ENCODE peak calls at places on chromosomes 7 and 10, in ten cellular contexts. L is right cardiac atrium, W is adrenal gland, J is AG04450, T is right atrium auricular region, N is GM23338, Y is pancreas, F is psoas muscle, M is HCT116, Q is BJ. U is an unnamed sample. For H3K27me3, the result is how much of the 10 kb centered on the place peaks cover.

GRCh38 chr10:9254353-9254752 is 1199.9 kb downstream of the GATA3 start:
- DNase-seq in Y (no peak), Q (peak), J (peak), T (no peak), L (no peak), F (no peak), M (no peak), N (no peak), W (no peak), U (no peak)

GRCh38 chr7:31950101-31950755 is 120.0 kb downstream of the PDE1C start:
- DNase-seq in M (no peak), F (no peak), Y (no peak), Q (peak), L (no peak), W (no peak), J (no peak), N (no peak), T (no peak), U (no peak)

GRCh38 chr7:155338632-155339320 is 41.1 kb downstream of the INSIG1 start:
- DNase-seq in M (no peak), Y (no peak), L (no peak), F (no peak), J (no peak), W (no peak), N (no peak), T (no peak), Q (no peak), U (no peak)

GRCh38 chr7:44196450-44196872 is 4.3 kb upstream of the YKT6 start:
- DNase-seq in N (peak), T (no peak), F (no peak), M (peak), J (no peak), W (peak), L (no peak), Y (no peak), Q (no peak), U (peak)

GRCh38 chr10:6491841-6492609 is 88.1 kb downstream of the PRKCQ start:
- DNase-seq in F (no peak), L (no peak), N (no peak), M (no peak), Q (no peak), W (no peak), J (no peak), T (no peak), Y (no peak), U (no peak)

GRCh38 chr7:106166651-106167342 is 54.7 kb upstream of the SYPL1 start:
- DNase-seq in L (no peak), Q (no peak), W (peak), N (peak), J (peak), T (no peak), M (peak), Y (peak), F (no peak), U (peak)

GRCh38 chr7:1204460-1204859 is 28.2 kb upstream of the UNCX start:
- DNase-seq in M (no peak), L (peak), T (no peak), F (no peak), J (no peak), W (no peak), N (no peak), Y (no peak), Q (no peak), U (no peak)

GRCh38 chr7:150321788-150322113 is 1.4 kb upstream of the LRRC61 start:
- DNase-seq in T (no peak), M (no peak), Q (no peak), F (no peak), Y (no peak), W (no peak), N (no peak), L (no peak), J (no peak), U (no peak)

GRCh38 chr7:130398751-130399150 is 18.5 kb downstream of the CPA1 start:
- DNase-seq in Q (no peak), L (no peak), W (no peak), T (peak), J (no peak), Y (no peak), N (no peak), F (no peak), M (no peak), U (no peak)

GRCh38 chr7:80760292-80760691 is 121.8 kb downstream of the CD36 start:
- DNase-seq in N (peak), T (no peak), Q (no peak), Y (no peak), M (no peak), L (no peak), W (no peak), F (no peak), J (no peak), U (no peak)

GRCh38 chr10:55091691-55092328 is 290.8 kb upstream of the PCDH15 start:
- DNase-seq in F (no peak), Q (no peak), M (no peak), L (no peak), Y (no peak), T (no peak), W (peak), N (peak), J (no peak), U (no peak)

GRCh38 chr10:99983280-99983988 is 26.3 kb downstream of the DNMBP start:
- DNase-seq in L (peak), N (no peak), J (no peak), Q (no peak), Y (no peak), T (no peak), W (peak), M (no peak), F (peak), U (no peak)

GRCh38 chr7:80885774-80886173 is 33.1 kb downstream of the SEMA3C start:
- DNase-seq in L (no peak), T (no peak), W (no peak), Y (no peak), M (no peak), F (no peak), Q (no peak), N (no peak), J (no peak), U (no peak)

GRCh38 chr7:107463139-107464078 is 6.4 kb upstream of the GPR22 start:
- DNase-seq in N (peak), J (peak), W (peak), Y (peak), F (peak), L (peak), Q (no peak), M (peak), T (peak), U (peak)

GRCh38 chr7:93973134-93973533 is 31.0 kb downstream of the BET1 start:
- DNase-seq in F (no peak), Y (no peak), W (no peak), J (no peak), N (no peak), T (no peak), Q (no peak), M (no peak), L (no peak), U (no peak)

GRCh38 chr10:84197643-84198042 is 3.3 kb downstream of the CDHR1 start:
- DNase-seq in M (no peak), W (no peak), N (no peak), Y (no peak), F (no peak), J (no peak), Q (no peak), L (no peak), T (no peak), U (no peak)

GRCh38 chr7:26375604-26376207 is 84.0 kb downstream of the SNX10 start:
- DNase-seq in Y (no peak), W (peak), M (no peak), L (no peak), J (no peak), F (no peak), N (peak), T (no peak), Q (no peak), U (no peak)

GRCh38 chr10:43355749-43356371 is 15.6 kb upstream of the FXYD4 start:
- DNase-seq in M (peak), T (no peak), W (no peak), Q (no peak), F (no peak), L (no peak), J (no peak), Y (no peak), N (no peak), U (peak)

GRCh38 chr7:98404840-98405239 is 4.0 kb upstream of the BAIAP2L1 start:
- DNase-seq in T (no peak), M (no peak), N (no peak), Y (no peak), W (no peak), L (no peak), J (no peak), F (no peak), Q (no peak), U (no peak)

GRCh38 chr7:134362587-134363483 is 46.1 kb upstream of the SLC35B4 start:
- DNase-seq in F (no peak), W (no peak), Y (no peak), M (no peak), L (no peak), N (no peak), T (no peak), J (no peak), Q (no peak), U (no peak)

GRCh38 chr10:101986277-101986971 is 69.5 kb downstream of the ARMH3 start:
- DNase-seq in F (no peak), W (peak), J (no peak), Q (no peak), Y (no peak), T (peak), M (no peak), N (no peak), L (peak), U (no peak)

GRCh38 chr7:84647797-84648762 is 453.5 kb upstream of the SEMA3A start:
- DNase-seq in Q (peak), T (no peak), N (no peak), L (no peak), M (no peak), W (no peak), F (no peak), J (peak), Y (no peak), U (no peak)

GRCh38 chr7:30135551-30136271 is 925 bp downstream of the MTURN start:
- DNase-seq in L (peak), M (no peak), J (peak), T (peak), F (peak), Y (peak), Q (no peak), N (peak), W (peak), U (peak)

GRCh38 chr10:32982911-32983310 is 24.9 kb upstream of the ITGB1 start:
- DNase-seq in Q (no peak), W (no peak), J (no peak), N (no peak), M (no peak), T (no peak), Y (no peak), L (no peak), F (no peak), U (no peak)

GRCh38 chr7:20928022-20928421 is 141.3 kb upstream of the SP8 start:
- DNase-seq in L (no peak), T (no peak), J (no peak), M (no peak), Y (no peak), W (no peak), N (no peak), Q (no peak), F (no peak), U (no peak)

GRCh38 chr7:116327751-116328150 is 117.4 kb downstream of the TES start:
- DNase-seq in F (no peak), W (no peak), L (no peak), T (no peak), Y (no peak), N (no peak), M (peak), Q (peak), J (peak), U (no peak)

GRCh38 chr7:4273566-4274230 is 408.4 kb upstream of the FOXK1 start:
- DNase-seq in J (no peak), T (peak), N (no peak), L (no peak), W (no peak), Y (no peak), M (no peak), Q (no peak), F (no peak), U (no peak)

GRCh38 chr10:125011171-125011925 is 69.4 kb downstream of the ZRANB1 start:
- DNase-seq in L (peak), T (no peak), M (no peak), N (no peak), Q (no peak), F (no peak), W (no peak), Y (no peak), J (no peak), U (no peak)

GRCh38 chr10:34190594-34190993 is 624.5 kb downstream of the PARD3 start:
- DNase-seq in W (no peak), M (no peak), L (no peak), N (peak), Q (no peak), J (no peak), F (no peak), T (no peak), Y (no peak), U (no peak)

GRCh38 chr7:101411477-101411954 is 48.8 kb downstream of the COL26A1 start:
- DNase-seq in Q (no peak), N (peak), W (peak), M (no peak), L (no peak), Y (no peak), T (no peak), F (peak), J (no peak), U (no peak)
- H3K27me3 ChIP-seq in Q (under half), N (under half), W (under half), M (under half), L (under half), Y (under half), T (under half), F (under half), J (under half), U (under half)

DNA sequence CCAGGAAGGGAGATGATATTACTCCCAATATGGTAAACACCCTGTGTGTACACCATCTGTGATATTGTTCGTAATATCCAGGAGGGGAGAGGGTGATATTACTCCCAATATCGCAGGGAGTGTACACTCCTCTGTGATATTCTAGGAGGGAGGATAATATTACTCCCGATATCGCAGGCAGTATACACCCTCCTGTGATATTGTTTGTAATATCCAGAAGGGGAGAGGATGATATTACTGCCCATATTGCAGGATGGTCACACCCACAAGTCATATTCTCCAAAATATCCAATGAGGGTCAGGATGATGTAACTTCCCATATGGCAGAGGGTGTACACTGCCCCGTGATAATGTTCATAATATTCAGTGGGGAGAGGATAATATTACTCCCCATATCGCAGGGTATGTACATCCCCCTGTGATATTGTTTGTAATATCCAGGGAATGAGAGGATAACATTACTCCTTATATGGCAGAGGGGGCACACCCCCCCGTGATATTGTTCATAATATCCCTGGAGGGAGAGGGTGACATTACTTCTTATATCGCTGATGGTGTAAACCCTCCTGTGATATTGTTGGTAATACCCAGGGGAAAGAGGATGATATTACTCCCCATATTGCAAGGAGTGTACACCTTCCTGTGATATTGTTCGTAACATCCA is 17.1 kb downstream of the AZGP1 start:
- DNase-seq in W (no peak), J (no peak), L (no peak), Y (no peak), N (no peak), T (no peak), M (no peak), Q (no peak), F (no peak), U (no peak)
- H3K27me3 ChIP-seq in W (under half), J (under half), L (under half), Y (under half), N (under half), T (under half), M (under half), Q (under half), F (half or more), U (under half)

GRCh38 chr7:100629117-100629711 is 12.1 kb downstream of the TFR2 start:
- DNase-seq in Q (no peak), T (no peak), J (no peak), F (no peak), N (peak), W (peak), M (peak), Y (no peak), L (peak), U (no peak)
- H3K27me3 ChIP-seq in Q (under half), T (under half), J (under half), F (under half), N (under half), W (under half), M (under half), Y (under half), L (under half), U (under half)

GRCh38 chr7:76231583-76231982 is 29.9 kb downstream of the SRRM3 start:
- DNase-seq in J (no peak), L (no peak), W (no peak), F (no peak), T (no peak), Y (no peak), N (peak), M (no peak), Q (no peak), U (no peak)

GRCh38 chr7:76234282-76234584 is 32.5 kb downstream of the SRRM3 start:
- DNase-seq in L (no peak), T (no peak), J (no peak), Q (no peak), M (no peak), W (no peak), Y (no peak), F (no peak), N (no peak), U (no peak)

GRCh38 chr7:76234931-76235441 is 33.3 kb downstream of the SRRM3 start:
- DNase-seq in M (peak), F (peak), N (peak), W (peak), L (peak), Q (peak), Y (peak), T (no peak), J (peak), U (peak)

GRCh38 chr7:76232698-76233097 is 31.0 kb downstream of the SRRM3 start:
- DNase-seq in Y (no peak), J (no peak), N (no peak), Q (no peak), W (no peak), M (no peak), F (no peak), T (no peak), L (no peak), U (no peak)

GRCh38 chr7:76233538-76234281 is 32.0 kb downstream of the SRRM3 start:
- DNase-seq in J (no peak), Y (no peak), L (no peak), N (peak), Q (no peak), F (no peak), T (no peak), M (no peak), W (no peak), U (no peak)
- H3K27me3 ChIP-seq in J (under half), Y (under half), L (under half), N (under half), Q (under half), F (half or more), T (under half), M (under half), W (under half), U (under half)

GRCh38 chr7:55258631-55259030 is 106.5 kb upstream of the LANCL2 start:
- DNase-seq in Y (no peak), Q (no peak), J (no peak), L (no peak), M (no peak), T (no peak), W (no peak), N (no peak), F (no peak), U (no peak)

GRCh38 chr7:55254242-55254595 is 110.9 kb upstream of the LANCL2 start:
- DNase-seq in Q (no peak), Y (no peak), W (no peak), T (no peak), L (no peak), F (no peak), N (peak), J (no peak), M (no peak), U (peak)

GRCh38 chr7:55253188-55253587 is 111.9 kb upstream of the LANCL2 start:
- DNase-seq in N (no peak), J (no peak), L (no peak), Y (no peak), F (no peak), T (no peak), Q (no peak), M (no peak), W (no peak), U (no peak)

GRCh38 chr7:55254596-55255500 is 110.3 kb upstream of the LANCL2 start:
- DNase-seq in F (peak), M (peak), T (peak), Y (peak), L (peak), J (no peak), Q (no peak), N (peak), W (peak), U (peak)

DNA sequence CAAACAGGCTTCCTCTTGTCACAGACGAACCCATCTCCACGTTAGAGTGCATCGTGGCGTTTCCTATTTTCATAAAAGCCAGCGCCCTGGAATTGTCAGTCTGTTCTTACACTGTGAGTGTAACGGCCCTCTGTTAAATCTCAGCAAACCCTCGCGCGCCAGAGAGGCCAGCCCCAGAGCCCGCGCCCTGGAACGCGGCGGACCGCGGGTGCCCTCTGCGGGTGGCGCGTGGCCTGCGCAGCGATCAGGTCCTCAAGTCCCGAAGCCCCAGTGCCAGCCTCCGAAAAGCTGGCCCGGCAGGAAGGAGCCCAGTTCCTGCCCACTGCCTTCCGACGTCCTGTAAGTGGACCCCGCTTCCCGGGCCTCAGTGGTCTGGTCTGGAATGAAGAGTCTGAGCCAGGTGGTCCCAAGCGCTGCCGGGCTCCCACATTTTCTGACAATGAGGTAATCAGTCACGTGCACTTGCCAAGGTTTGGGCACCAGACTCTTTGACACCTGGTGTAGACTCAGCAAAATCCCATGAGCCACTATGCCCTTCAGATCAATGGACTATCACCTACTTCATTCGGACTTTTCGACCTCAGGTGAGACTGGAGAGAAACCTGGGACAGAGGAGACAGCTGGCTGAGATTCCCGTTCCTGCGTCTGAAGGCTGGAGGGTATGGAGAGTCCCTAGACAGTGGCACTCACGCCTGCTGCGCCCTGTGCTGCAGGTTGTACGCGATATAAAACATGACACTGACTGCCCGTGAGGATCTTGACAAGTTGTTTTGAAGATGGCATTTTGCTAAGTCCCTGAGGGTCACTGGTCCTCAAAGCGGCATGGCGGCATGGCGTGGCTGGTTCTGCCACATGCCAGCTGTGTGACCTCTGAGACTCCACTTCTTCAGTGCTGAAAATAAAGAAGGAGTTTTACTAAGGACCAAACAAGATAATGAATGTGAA is 109.4 kb upstream of the LANCL2 start:
- DNase-seq in F (peak), Q (no peak), J (peak), T (peak), Y (peak), M (peak), L (peak), W (peak), N (peak), U (peak)
- H3K27me3 ChIP-seq in F (under half), Q (under half), J (under half), T (under half), Y (under half), M (under half), L (under half), W (under half), N (under half), U (under half)